ENCODE peak calls at places on chromosomes 6 and 20, in eight cellular contexts. V is NCI-H1048, L is activated T-helper 1 cell treated with Interleukin-2 at 50 U/mL for 16 hours, G is kidney glomerular epithelial cell, E is heart left ventricle, R is NCI-H1092, N is AG09309, D is GM12878. M is an unnamed sample.

GRCh38 chr6:41160933-41161332 is 2.0 kb downstream of the TREM2 start:
- DNase-seq in L (no peak), G (no peak), V (no peak), D (no peak), N (no peak), R (no peak), E (no peak), M (no peak)

GRCh38 chr20:57139342-57140093 is 126.9 kb downstream of the BMP7 start:
- DNase-seq in E (no peak), G (no peak), N (no peak), R (no peak), D (no peak), V (no peak), L (no peak), M (no peak)

GRCh38 chr6:167394330-167394729 is 69.4 kb downstream of the TTLL2 start:
- DNase-seq in L (no peak), R (no peak), N (no peak), V (no peak), E (no peak), D (no peak), G (no peak), M (no peak)

GRCh38 chr20:51457281-51457932 is 85.1 kb downstream of the NFATC2 start:
- DNase-seq in R (no peak), N (no peak), V (no peak), D (no peak), L (no peak), G (peak; percentile 89), E (peak; percentile 72), M (no peak)

GRCh38 chr6:50452001-50452400 is 261.3 kb upstream of the TFAP2D start:
- DNase-seq in D (no peak), L (no peak), G (no peak), E (no peak), V (no peak), N (no peak), R (no peak), M (no peak)

GRCh38 chr6:39335780-39336541 is 13.5 kb upstream of the KCNK16 start:
- DNase-seq in E (peak; percentile 36), L (no peak), D (no peak), R (no peak), N (no peak), G (no peak), V (no peak), M (no peak)

GRCh38 chr20:44247676-44248419 is 740 bp downstream of the GDAP1L1 start:
- DNase-seq in L (no peak), E (peak; percentile 41), V (no peak), D (no peak), G (peak; percentile 4), R (no peak), N (no peak), M (no peak)

GRCh38 chr6:25132934-25133333 is 146.2 kb upstream of the CARMIL1 start:
- DNase-seq in R (no peak), L (no peak), N (no peak), G (no peak), D (no peak), E (no peak), V (no peak), M (no peak)

GRCh38 chr20:35269055-35269781 is 8.7 kb downstream of the MMP24OS start:
- DNase-seq in E (peak; percentile 63), D (no peak), G (peak; percentile 37), V (no peak), L (no peak), R (no peak), N (no peak), M (no peak)

M was measured in NCI-H524 treated with DMSO at 0.1 percent for 48 hours.